ENCODE peak calls at places on chromosomes 13 and 19, in six cellular contexts. Q is T-helper 2 cell, I is kidney epithelial cell, Y is RCC 7860, F is DMS153, A is fibroblast of mammary gland. L is an unnamed sample.

GRCh38 chr13:99726261-99726894 is 225.1 kb downstream of the TM9SF2 start:
- DNase-seq in Y (no peak), F (no peak), A (no peak), Q (no peak), I (no peak), L (no peak)

GRCh38 chr19:39915101-39915847 is 19.2 kb downstream of the FCGBP start:
- DNase-seq in A (no peak), F (no peak), I (no peak), Q (no peak), Y (no peak), L (no peak)

GRCh38 chr19:29927944-29928669 is 13.9 kb upstream of the URI1 start:
- DNase-seq in Y (no peak), I (no peak), F (no peak), A (no peak), Q (no peak), L (no peak)

GRCh38 chr13:33057019-33057785 is 41.0 kb downstream of the KL start:
- DNase-seq in I (peak), F (no peak), A (peak), Y (no peak), Q (no peak), L (peak)

GRCh38 chr13:43232866-43233265 is 209.5 kb downstream of the DNAJC15 start:
- DNase-seq in A (peak), Y (no peak), I (no peak), Q (no peak), F (no peak), L (no peak)

GRCh38 chr13:40115456-40115855 is 460.0 kb downstream of the COG6 start:
- DNase-seq in I (no peak), Y (no peak), A (no peak), F (no peak), Q (no peak), L (no peak)

GRCh38 chr13:51822106-51822840 is 18.3 kb upstream of the DHRS12 start:
- DNase-seq in Q (no peak), A (no peak), Y (no peak), F (no peak), I (no peak), L (no peak)

GRCh38 chr19:53942001-53942786 is 20.5 kb upstream of the CACNG8 start:
- DNase-seq in Y (no peak), F (no peak), Q (no peak), I (no peak), A (peak), L (no peak)